ENCODE peak calls at places on chromosomes 4 and X, in five cellular contexts. L, Y, O, J and B are unnamed samples.

GRCh38 chr4:77028241-77028640 is 47.5 kb downstream of the CCNI start:
- DNase-seq in J (no peak), Y (no peak), L (no peak), O (no peak), B (no peak)

GRCh38 chrX:68084765-68085164 is 348.5 kb downstream of the OPHN1 start:
- DNase-seq in Y (peak; percentile 38), J (no peak), L (no peak), O (peak; percentile 55), B (no peak)

GRCh38 chr4:149690726-149691125 is 124.9 kb downstream of the IQCM start:
- DNase-seq in Y (no peak), J (peak; percentile 52), L (no peak), O (no peak), B (no peak)

GRCh38 chr4:186881521-186882220 is 158.0 kb upstream of the FAT1 start:
- DNase-seq in J (no peak), O (peak; percentile 67), L (no peak), Y (peak; percentile 91), B (no peak)

GRCh38 chrX:153032397-153033118 is 23.7 kb upstream of the PNMA3 start:
- DNase-seq in Y (no peak), O (peak; percentile 18), L (no peak), J (peak; percentile 64), B (peak; percentile 94)

GRCh38 chr4:98485816-98486355 is 172.5 kb downstream of the TSPAN5 start:
- DNase-seq in Y (no peak), L (no peak), O (no peak), J (no peak), B (no peak)

GRCh38 chr4:116358633-116359222 is 726.6 kb downstream of the TRAM1L1 start:
- DNase-seq in J (peak; percentile 90), O (peak; percentile 43), Y (peak; percentile 31), L (peak; percentile 78), B (peak; percentile 72)

GRCh38 chrX:10031743-10032142 is 64.6 kb downstream of the CLDN34 start:
- DNase-seq in J (no peak), O (no peak), Y (no peak), L (no peak), B (no peak)

GRCh38 chr4:6971536-6972374 is 62.1 kb downstream of the TBC1D14 start:
- DNase-seq in O (no peak), Y (no peak), J (no peak), L (no peak), B (no peak)

GRCh38 chr4:104491826-104492771 is 2.6 kb downstream of the CXXC4 start:
- DNase-seq in J (peak; percentile 74), Y (peak; percentile 29), O (no peak), L (no peak), B (peak; percentile 76)

GRCh38 chr4:56400560-56400959 is 13.3 kb upstream of the AASDH start:
- DNase-seq in Y (no peak), L (no peak), O (no peak), J (peak; percentile 84), B (no peak)

GRCh38 chrX:68944211-68944610 is 115.4 kb downstream of the EFNB1 start:
- DNase-seq in Y (no peak), J (no peak), L (no peak), O (no peak), B (no peak)

GRCh38 chrX:109485470-109486340 is 3.8 kb upstream of the GUCY2F start:
- DNase-seq in O (peak; percentile 66), L (no peak), Y (peak; percentile 33), J (peak; percentile 64), B (no peak)

GRCh38 chrX:129472116-129472515 is 51.2 kb downstream of the SMARCA1 start:
- DNase-seq in O (peak; percentile 25), L (no peak), Y (peak; percentile 5), J (no peak), B (no peak)

GRCh38 chr4:150938873-150939499 is 76.1 kb downstream of the LRBA start:
- DNase-seq in L (no peak), O (no peak), J (no peak), Y (no peak), B (no peak)

GRCh38 chr4:3311095-3311372 is 18.2 kb downstream of the RGS12 start:
- DNase-seq in L (no peak), O (no peak), J (no peak), Y (no peak), B (peak; percentile 23)

GRCh38 chr4:80192937-80193336 is 4.4 kb upstream of the PRDM8 start:
- DNase-seq in Y (peak; percentile 56), L (no peak), J (no peak), O (peak; percentile 92), B (peak; percentile 96)

GRCh38 chr4:175034007-175034406 is 115.8 kb downstream of the ADAM29 start:
- DNase-seq in O (no peak), J (peak; percentile 38), L (no peak), Y (no peak), B (no peak)
- H3K4me3 ChIP-seq in O (no peak overlapping the region), J (no peak overlapping the region), L (no peak overlapping the region), Y (no peak overlapping the region), B (no peak overlapping the region)

GRCh38 chrX:46961097-46961496 is 48.9 kb downstream of the JADE3 start:
- DNase-seq in O (no peak), Y (no peak), L (no peak), J (no peak), B (no peak)
- H2AFZ ChIP-seq in O (no peak overlapping the region), Y (no peak overlapping the region), L (no peak overlapping the region), J (no peak overlapping the region), B (no peak overlapping the region)

DNA sequence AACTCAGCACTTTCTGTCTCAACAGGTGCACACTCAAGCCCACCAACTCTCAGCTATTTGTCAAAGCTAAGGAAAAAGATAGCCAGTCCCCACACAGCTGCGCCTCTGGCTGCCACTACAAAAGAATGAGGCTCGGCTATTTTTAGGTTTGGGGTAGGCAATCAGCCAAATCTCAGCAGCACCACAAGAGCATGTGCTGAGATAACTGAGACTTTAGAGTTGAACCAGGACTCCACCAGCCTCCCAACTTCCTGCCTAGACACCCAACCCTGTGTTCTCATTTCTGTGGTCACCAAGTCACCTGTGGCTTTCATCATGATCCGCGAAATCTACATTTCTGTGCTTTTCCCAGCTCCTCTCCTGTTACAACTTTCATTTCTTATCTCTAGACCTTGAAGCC is 28.0 kb downstream of the DMD start:
- DNase-seq in Y (peak; percentile 8), O (peak; percentile 82), J (peak; percentile 28), L (no peak), B (no peak)
- H3K4me3 ChIP-seq in Y (no peak overlapping the region), O (no peak overlapping the region), J (no peak overlapping the region), L (no peak overlapping the region), B (no peak overlapping the region)

GRCh38 chr4:38930696-38931095 is 63.1 kb downstream of the FAM114A1 start:
- DNase-seq in O (no peak), J (no peak), Y (no peak), L (no peak), B (no peak)
- H2AFZ ChIP-seq in O (no peak overlapping the region), J (no peak overlapping the region), Y (no peak overlapping the region), L (no peak overlapping the region), B (no peak overlapping the region)

GRCh38 chrX:630922-631496 is 418 bp downstream of the SHOX start:
- DNase-seq in L (no peak), O (no peak), J (peak; percentile 68), Y (no peak), B (peak; percentile 54)
- H3K4me3 ChIP-seq in L (no peak overlapping the region), O (no peak overlapping the region), J (peak overlapping the region; percentile 60), Y (no peak overlapping the region), B (peak overlapping the region; percentile 60)

GRCh38 chr4:35934370-35934981 is 309.8 kb downstream of the ARAP2 start:
- DNase-seq in L (no peak), J (peak; percentile 65), Y (peak; percentile 3), O (peak; percentile 1), B (no peak)
- H2AFZ ChIP-seq in L (no peak overlapping the region), J (no peak overlapping the region), Y (no peak overlapping the region), O (no peak overlapping the region), B (no peak overlapping the region)

GRCh38 chr4:24274401-24275035 is 309.8 kb downstream of the DHX15 start:
- DNase-seq in O (peak; percentile 86), L (peak; percentile 28), J (no peak), Y (peak; percentile 90), B (peak; percentile 60)

GRCh38 chr4:24282446-24282845 is 301.9 kb downstream of the DHX15 start:
- DNase-seq in O (no peak), J (peak; percentile 16), L (no peak), Y (no peak), B (no peak)

GRCh38 chr4:24279492-24279891 is 304.9 kb downstream of the DHX15 start:
- DNase-seq in L (no peak), J (no peak), O (no peak), Y (no peak), B (no peak)

GRCh38 chr4:24279911-24280375 is 304.4 kb downstream of the DHX15 start:
- DNase-seq in Y (no peak), L (no peak), J (no peak), O (no peak), B (no peak)

GRCh38 chr4:24278693-24279092 is 305.7 kb downstream of the DHX15 start:
- DNase-seq in O (peak; percentile 73), J (no peak), L (no peak), Y (peak; percentile 65), B (peak; percentile 73)
- H3K4me3 ChIP-seq in O (no peak overlapping the region), J (no peak overlapping the region), L (no peak overlapping the region), Y (no peak overlapping the region), B (no peak overlapping the region)

DNA sequence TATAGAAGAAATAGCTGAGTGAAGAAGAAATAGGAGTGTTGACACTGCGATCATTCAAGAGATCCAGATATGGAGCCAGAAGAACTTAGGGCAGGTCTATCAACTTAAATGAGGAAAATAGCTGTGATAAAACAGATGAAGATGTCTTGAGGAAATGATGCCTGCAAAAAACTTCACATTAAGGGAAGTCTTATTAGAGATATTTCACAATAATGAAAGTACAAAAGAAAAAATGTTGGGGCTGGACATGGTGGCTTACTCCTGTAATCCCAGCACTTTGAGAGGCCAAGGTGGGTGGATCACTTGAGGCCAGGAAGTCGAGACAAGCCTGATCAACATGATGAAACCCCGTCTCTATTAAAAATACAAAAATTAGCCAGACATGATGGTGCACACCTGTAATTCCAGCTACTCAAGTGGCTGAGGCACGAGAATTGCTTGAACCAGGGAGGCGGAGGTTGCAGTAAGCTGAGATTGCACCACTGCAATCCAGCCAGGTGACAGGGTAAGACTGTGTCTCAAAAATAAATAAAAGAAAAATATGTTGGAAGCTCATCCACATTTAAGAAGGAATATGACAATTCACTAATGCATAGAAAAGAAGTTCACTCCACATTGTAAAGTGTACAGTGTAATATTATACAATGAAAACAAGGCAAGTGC is 56.3 kb downstream of the PKD2 start:
- DNase-seq in L (no peak), J (no peak), O (no peak), Y (no peak), B (no peak)
- H2AFZ ChIP-seq in L (no peak overlapping the region), J (no peak overlapping the region), O (no peak overlapping the region), Y (no peak overlapping the region), B (no peak overlapping the region)